ENCODE peak calls at places on chromosomes 3 and 15, in four cellular contexts. A is endothelial cell, I is A673, C is retinal pigment epithelial cell. Z is an unnamed sample.

GRCh38 chr15:57769266-57769665 is 62.8 kb downstream of the POLR2M start:
- DNase-seq in A (no peak), I (no peak), C (no peak), Z (no peak)

GRCh38 chr3:13524979-13525669 is 23.8 kb upstream of the FBLN2 start:
- DNase-seq in A (no peak), I (peak; percentile 45), C (no peak), Z (no peak)

GRCh38 chr3:125125822-125126245 is 70.0 kb upstream of the HEG1 start:
- DNase-seq in A (no peak), I (peak; percentile 79), C (peak; percentile 98), Z (no peak)

GRCh38 chr3:148211725-148212124 is 486.0 kb upstream of the AGTR1 start:
- DNase-seq in A (no peak), I (no peak), C (peak; percentile 60), Z (no peak)

GRCh38 chr3:144162042-144162441 is 190.4 kb downstream of the DIPK2A start:
- DNase-seq in A (no peak), I (no peak), C (peak; percentile 28), Z (no peak)

GRCh38 chr3:122239112-122239511 is 55.6 kb downstream of the CASR start:
- DNase-seq in A (no peak), I (no peak), C (no peak), Z (no peak)

GRCh38 chr3:1087066-1087555 is 5.7 kb upstream of the CNTN6 start:
- DNase-seq in A (no peak), I (peak; percentile 74), C (peak; percentile 90), Z (no peak)

GRCh38 chr15:43775411-43775965 is 1.3 kb downstream of the ELL3 start:
- DNase-seq in A (peak; percentile 43), I (peak; percentile 79), C (no peak), Z (peak; percentile 14)

GRCh38 chr3:177145402-177145801 is 51.9 kb downstream of the TBL1XR1 start:
- DNase-seq in A (no peak), I (no peak), C (no peak), Z (no peak)

GRCh38 chr3:142028174-142028833 is 121.0 kb downstream of the TFDP2 start:
- DNase-seq in A (peak; percentile 34), I (peak; percentile 85), C (peak; percentile 78), Z (peak; percentile 29)

GRCh38 chr15:48778338-48778730 is 32.5 kb downstream of the CEP152 start:
- DNase-seq in A (no peak), I (no peak), C (no peak), Z (no peak)

GRCh38 chr15:48774484-48774883 is 36.4 kb downstream of the CEP152 start:
- DNase-seq in A (no peak), I (no peak), C (no peak), Z (no peak)

GRCh38 chr15:48781002-48781401 is 29.9 kb downstream of the CEP152 start:
- DNase-seq in A (no peak), I (no peak), C (no peak), Z (no peak)

GRCh38 chr15:48777645-48778337 is 33.1 kb downstream of the CEP152 start:
- DNase-seq in A (no peak), I (peak; percentile 6), C (no peak), Z (no peak)

GRCh38 chr15:48775556-48775955 is 35.3 kb downstream of the CEP152 start:
- DNase-seq in A (no peak), I (peak; percentile 69), C (no peak), Z (no peak)
- TF ChIP-seq CTCF in A (no peak), I (no peak), C (no peak), Z (no peak)

GRCh38 chr3:31431322-31431721 is 101.4 kb upstream of the STT3B start:
- DNase-seq in A (no peak), I (no peak), C (no peak), Z (no peak)
- TF ChIP-seq CTCF in A (no peak), I (no peak), C (no peak), Z (no peak)

DNA sequence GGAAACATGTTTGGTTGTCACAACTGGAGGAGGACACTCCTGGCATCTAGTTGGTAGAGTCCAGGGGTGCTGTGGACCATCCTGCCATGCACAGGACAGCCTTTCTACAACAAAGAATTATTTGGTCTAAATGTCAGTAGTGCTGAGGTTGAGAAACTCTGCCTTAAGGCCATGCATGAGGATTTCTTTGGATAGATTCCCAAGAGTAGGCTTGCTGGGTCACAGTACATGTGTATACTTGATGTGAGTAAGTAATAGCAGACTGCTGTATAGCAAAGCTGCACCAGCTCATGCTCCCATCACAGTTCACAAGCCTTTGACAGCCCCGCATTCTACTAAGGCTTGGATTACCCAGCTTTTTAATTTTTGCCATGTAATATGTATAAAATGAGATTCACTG is 151.3 kb downstream of the MFSD1 start:
- DNase-seq in A (no peak), I (no peak), C (no peak), Z (no peak)
- TF ChIP-seq CTCF in A (no peak), I (no peak), C (no peak), Z (no peak)

DNA sequence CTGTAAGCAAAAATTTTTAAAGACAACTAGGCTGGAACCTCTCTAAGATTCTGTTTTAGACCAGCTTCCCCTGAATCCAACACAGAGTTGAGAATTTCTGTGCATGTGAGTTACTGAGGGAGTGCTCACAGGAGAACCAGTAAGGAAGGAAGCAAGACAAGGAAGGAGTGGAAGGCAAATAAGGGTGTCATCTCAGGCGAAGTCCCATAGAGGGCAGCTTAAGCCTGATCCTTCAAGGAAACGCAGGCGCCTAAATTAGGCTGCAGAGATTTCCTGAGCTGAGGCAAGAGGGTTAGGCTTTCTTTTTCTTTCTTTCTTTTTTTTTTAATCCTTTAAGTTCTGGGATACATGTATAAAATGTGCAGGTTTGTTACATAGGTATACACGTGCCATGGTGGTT is 36.2 kb upstream of the COL6A6 start:
- DNase-seq in A (peak; percentile 28), I (peak; percentile 68), C (no peak), Z (peak; percentile 3)
- TF ChIP-seq CTCF in A (peak; percentile 34), I (peak; percentile 54), C (peak; percentile 28), Z (peak; percentile 59)

GRCh38 chr3:4571690-4572334 is 78.7 kb downstream of the ITPR1 start:
- DNase-seq in A (no peak), I (no peak), C (no peak), Z (no peak)
- TF ChIP-seq CTCF in A (peak; percentile 20), I (no peak), C (peak; percentile 2), Z (no peak)

GRCh38 chr15:67879440-67880129 is 39.7 kb upstream of the RNU6-1 start:
- DNase-seq in A (no peak), I (no peak), C (no peak), Z (no peak)

GRCh38 chr15:67878647-67879293 is 38.9 kb upstream of the RNU6-1 start:
- DNase-seq in A (no peak), I (no peak), C (no peak), Z (no peak)

GRCh38 chr15:67869700-67870099 is 29.9 kb upstream of the RNU6-1 start:
- DNase-seq in A (no peak), I (no peak), C (no peak), Z (no peak)

GRCh38 chr15:67870868-67871408 is 31.1 kb upstream of the RNU6-1 start:
- DNase-seq in A (no peak), I (no peak), C (no peak), Z (no peak)

DNA sequence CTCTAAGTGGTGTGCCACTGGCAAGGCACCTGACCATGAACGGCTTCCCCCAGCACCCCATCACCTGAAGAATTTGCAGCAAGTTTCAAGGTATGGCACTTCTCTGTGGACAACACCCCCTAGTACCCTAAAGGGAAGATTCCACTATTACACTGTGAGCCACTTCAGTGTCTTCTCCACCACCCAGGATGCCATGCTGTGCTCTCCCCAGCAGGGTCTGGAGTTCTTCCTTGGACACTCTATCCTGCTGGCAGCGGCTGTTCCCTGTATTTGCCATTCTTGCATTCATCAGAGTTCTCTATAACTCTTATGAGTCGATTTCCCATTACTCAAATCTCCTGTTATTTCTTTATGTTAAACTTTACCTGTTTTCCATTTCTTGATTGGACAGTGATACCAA is 33.9 kb upstream of the RNU6-1 start:
- DNase-seq in A (no peak), I (no peak), C (no peak), Z (no peak)
- TF ChIP-seq CTCF in A (no peak), I (no peak), C (no peak), Z (no peak)

Z was measured in neural crest cell.